ENCODE peak calls at places on chromosome X, in five cellular contexts. D is left ventricle myocardium inferior; G is CD8-positive, alpha-beta T cell; B is upper lobe of left lung; Z is endodermal cell. N is an unnamed sample.

GRCh38 chrX:34813618-34814017 is 129.0 kb upstream of the FAM47B start:
- DNase-seq in D (no peak), G (no peak), B (no peak), Z (no peak), N (no peak)

GRCh38 chrX:110915579-110915978 is 120.0 kb upstream of the CHRDL1 start:
- DNase-seq in D (no peak), G (no peak), B (no peak), Z (no peak), N (no peak)

GRCh38 chrX:112653017-112653416 is 26.7 kb downstream of the LHFPL1 start:
- DNase-seq in D (no peak), G (no peak), B (no peak), Z (no peak), N (no peak)

GRCh38 chrX:10098235-10098819 is 58.4 kb upstream of the CLCN4 start:
- DNase-seq in D (no peak), G (peak; percentile 37), B (no peak), Z (no peak), N (no peak)

GRCh38 chrX:103586314-103586646 is 965 bp downstream of the TCEAL4 start:
- DNase-seq in D (no peak), G (no peak), B (no peak), Z (peak; percentile 59), N (no peak)

GRCh38 chrX:8988456-8988855 is 45.5 kb downstream of the FAM9B start:
- DNase-seq in D (peak; percentile 17), G (peak; percentile 12), B (no peak), Z (no peak), N (peak; percentile 13)

GRCh38 chrX:123277821-123278220 is 93.7 kb downstream of the GRIA3 start:
- DNase-seq in D (no peak), G (no peak), B (no peak), Z (no peak), N (no peak)

GRCh38 chrX:140318306-140318705 is 186.6 kb downstream of the SOX3 start:
- DNase-seq in D (no peak), G (no peak), B (no peak), Z (no peak), N (no peak)

GRCh38 chrX:39112143-39112542 is 310.9 kb downstream of the MID1IP1 start:
- DNase-seq in D (no peak), G (no peak), B (no peak), Z (no peak), N (no peak)

GRCh38 chrX:5458300-5458699 is 770.4 kb downstream of the NLGN4X start:
- DNase-seq in D (no peak), G (no peak), B (no peak), Z (peak; percentile 52), N (no peak)

GRCh38 chrX:37871626-37872302 is 24.4 kb upstream of the DYNLT3 start:
- DNase-seq in D (peak; percentile 11), G (no peak), B (no peak), Z (no peak), N (peak; percentile 65)

DNA sequence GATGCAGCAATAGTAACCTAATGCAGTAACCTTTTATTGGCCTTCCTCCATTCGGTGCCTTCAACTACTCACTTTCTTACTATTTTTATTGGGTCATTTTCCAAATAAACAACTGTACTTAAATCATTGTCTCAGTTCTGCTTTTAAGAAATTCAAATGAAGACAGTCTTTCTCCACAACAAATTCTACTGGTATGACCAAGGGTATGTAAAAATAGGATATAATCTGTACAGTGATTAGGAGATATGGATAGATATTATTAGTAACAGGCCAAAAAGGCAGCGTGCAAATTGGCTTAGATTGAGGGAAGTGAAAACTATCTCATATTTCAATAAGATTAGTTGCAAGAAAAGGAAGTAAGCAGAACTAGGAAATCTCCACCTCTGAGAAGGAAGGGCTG is 177.4 kb upstream of the PPP1R2C start:
- DNase-seq in D (no peak), G (no peak), B (no peak), Z (no peak), N (no peak)
- H3K27ac ChIP-seq in D (no peak overlapping the region), G (no peak overlapping the region), B (no peak overlapping the region), Z (no peak overlapping the region), N (no peak overlapping the region)

DNA sequence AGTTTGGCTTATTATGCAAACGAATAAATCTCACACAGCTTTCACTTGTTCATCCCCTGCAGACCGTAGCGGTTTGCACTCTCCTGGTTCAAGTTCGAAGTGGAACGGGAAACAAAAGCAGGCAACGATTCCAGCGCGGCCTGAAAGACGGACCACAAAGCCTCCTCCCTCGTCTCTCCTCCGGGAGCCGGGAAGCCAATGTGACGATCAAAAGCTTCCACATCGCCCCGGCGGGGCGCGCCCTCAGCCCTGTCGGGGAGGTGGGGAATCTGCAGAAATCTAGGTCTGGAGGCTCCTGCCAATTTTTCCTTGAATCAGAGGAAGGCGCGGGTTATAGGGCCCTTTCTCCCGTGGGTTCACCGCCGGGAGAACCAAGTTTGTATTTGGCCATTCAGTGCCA is 16.9 kb upstream of the ZIC3 start:
- DNase-seq in D (no peak), G (no peak), B (no peak), Z (peak; percentile 61), N (no peak)
- H3K27me3 ChIP-seq in D (peaks cover 91% of the 10 kb centered on the region), G (no peaks in the 10 kb centered on the region), B (no peaks in the 10 kb centered on the region), Z (peaks cover 62% of the 10 kb centered on the region), N (peaks cover 3% of the 10 kb centered on the region)

GRCh38 chrX:55715847-55716246 is 1.7 kb upstream of the RRAGB start:
- DNase-seq in D (no peak), G (no peak), B (no peak), Z (peak; percentile 58), N (no peak)
- TF ChIP-seq CTCF in D (no peak), G (no peak), B (no peak), Z (peak; percentile 40), N (no peak)

GRCh38 chrX:2442694-2443093 is 58.1 kb downstream of the DHRSX start:
- DNase-seq in D (no peak), G (no peak), B (no peak), Z (no peak), N (no peak)
- H3K27ac ChIP-seq in D (no peak overlapping the region), G (no peak overlapping the region), B (no peak overlapping the region), Z (no peak overlapping the region), N (no peak overlapping the region)

N was measured in AG04450.